ENCODE peak calls at places on chromosome 1, in seven cellular contexts. U is stimulated activated CD4-positive, alpha-beta T cell treated with anti-CD3 and anti-CD28 coated beads, TNF-alpha, amount 100 ng/mL, for 1 hour; T is amniotic stem cell; I is heart left ventricle; F is dermis blood vessel endothelial cell; R is NCI-H1417; P is T-helper 17 cell. J is an unnamed sample.

GRCh38 chr1:40014812-40015594 is 25.5 kb upstream of the CAP1 start:
- DNase-seq in U (no peak), T (peak), I (no peak), F (peak), R (no peak), P (no peak), J (no peak)

GRCh38 chr1:77978293-77978968 is 441 bp downstream of the FUBP1 start:
- DNase-seq in U (peak), T (peak), I (peak), F (peak), R (peak), P (peak), J (peak)

GRCh38 chr1:117534995-117535467 is 70.8 kb upstream of the TENT5C start:
- DNase-seq in U (no peak), T (no peak), I (no peak), F (peak), R (peak), P (no peak), J (peak)

GRCh38 chr1:230746617-230747016 is 571 bp upstream of the CAPN9 start:
- DNase-seq in U (no peak), T (no peak), I (no peak), F (no peak), R (no peak), P (no peak), J (no peak)

GRCh38 chr1:166113031-166113430 is 53.8 kb downstream of the FAM78B start:
- DNase-seq in U (no peak), T (no peak), I (no peak), F (no peak), R (no peak), P (no peak), J (no peak)

GRCh38 chr1:67355745-67356424 is 48.2 kb downstream of the IL12RB2 start:
- DNase-seq in U (no peak), T (peak), I (no peak), F (no peak), R (no peak), P (no peak), J (no peak)

GRCh38 chr1:221429262-221429661 is 312.6 kb downstream of the DUSP10 start:
- DNase-seq in U (no peak), T (no peak), I (no peak), F (no peak), R (no peak), P (no peak), J (no peak)

GRCh38 chr1:207454046-207454964 is at the start of gene CR2:
- DNase-seq in U (no peak), T (no peak), I (no peak), F (peak), R (peak), P (peak), J (no peak)

GRCh38 chr1:57410532-57410931 is 13.3 kb downstream of the DAB1 start:
- DNase-seq in U (no peak), T (no peak), I (no peak), F (no peak), R (no peak), P (no peak), J (no peak)

GRCh38 chr1:241186716-241187115 is 170.3 kb downstream of the RGS7 start:
- DNase-seq in U (no peak), T (no peak), I (no peak), F (no peak), R (no peak), P (no peak), J (no peak)

GRCh38 chr1:226984521-226985238 is 44.6 kb downstream of the COQ8A start:
- DNase-seq in U (no peak), T (no peak), I (peak), F (no peak), R (no peak), P (no peak), J (no peak)

GRCh38 chr1:234722267-234722704 is 112.3 kb upstream of the IRF2BP2 start:
- DNase-seq in U (no peak), T (no peak), I (peak), F (no peak), R (peak), P (no peak), J (no peak)

GRCh38 chr1:96918406-96918805 is 196.8 kb downstream of the PTBP2 start:
- DNase-seq in U (no peak), T (peak), I (no peak), F (no peak), R (no peak), P (no peak), J (no peak)

GRCh38 chr1:183124259-183124658 is 61.8 kb upstream of the LAMC2 start:
- DNase-seq in U (no peak), T (no peak), I (no peak), F (peak), R (peak), P (no peak), J (peak)

GRCh38 chr1:70220517-70221240 is 501 bp upstream of the SRSF11 start:
- DNase-seq in U (no peak), T (no peak), I (no peak), F (no peak), R (no peak), P (no peak), J (no peak)

GRCh38 chr1:245878585-245878984 is 628.5 kb downstream of the SMYD3 start:
- DNase-seq in U (no peak), T (no peak), I (no peak), F (peak), R (no peak), P (no peak), J (no peak)

GRCh38 chr1:225461533-225462428 is 33.9 kb upstream of the LBR start:
- DNase-seq in U (no peak), T (no peak), I (no peak), F (no peak), R (no peak), P (no peak), J (no peak)

GRCh38 chr1:108016451-108016920 is 51.5 kb upstream of the VAV3 start:
- DNase-seq in U (no peak), T (no peak), I (no peak), F (peak), R (no peak), P (no peak), J (no peak)

GRCh38 chr1:205047764-205048231 is 4.8 kb downstream of the CNTN2 start:
- DNase-seq in U (no peak), T (no peak), I (no peak), F (no peak), R (no peak), P (no peak), J (no peak)

J was measured in NCI-H187.